ENCODE peak calls at places on chromosomes 4 and X, in nine cellular contexts. One of them, this sample, is unnamed.

GRCh38 chr4:123676550-123677229 is 280.1 kb downstream of the SPRY1 start:
- DNase-seq in hepatocyte: no peak
- DNase-seq in fibroblast of lung: no peak
- DNase-seq in endodermal cell: no peak
- DNase-seq in choroid plexus epithelial cell: no peak
- DNase-seq in IMR-90: no peak
- DNase-seq in DND-41: no peak
- DNase-seq in fibroblast of mammary gland: no peak
- DNase-seq in fibroblast of villous mesenchyme: no peak
- DNase-seq in this sample: no peak

GRCh38 chrX:116204947-116205346 is 34.4 kb downstream of the AGTR2 start:
- DNase-seq in hepatocyte: peak; percentile 17
- DNase-seq in fibroblast of lung: peak; percentile 22
- DNase-seq in endodermal cell: no peak
- DNase-seq in choroid plexus epithelial cell: peak; percentile 31
- DNase-seq in IMR-90: no peak
- DNase-seq in DND-41: no peak
- DNase-seq in fibroblast of mammary gland: peak; percentile 26
- DNase-seq in fibroblast of villous mesenchyme: peak; percentile 14
- DNase-seq in this sample: peak; percentile 30

GRCh38 chr4:78951862-78952472 is 12.7 kb upstream of the PAQR3 start:
- DNase-seq in hepatocyte: peak; percentile 64
- DNase-seq in fibroblast of lung: peak; percentile 60
- DNase-seq in endodermal cell: no peak
- DNase-seq in choroid plexus epithelial cell: peak; percentile 68
- DNase-seq in IMR-90: peak; percentile 45
- DNase-seq in DND-41: peak; percentile 49
- DNase-seq in fibroblast of mammary gland: peak; percentile 60
- DNase-seq in fibroblast of villous mesenchyme: peak; percentile 55
- DNase-seq in this sample: peak; percentile 67

GRCh38 chr4:170025523-170026252 is 507 bp downstream of the MFAP3L start:
- DNase-seq in hepatocyte: peak; percentile 40
- DNase-seq in fibroblast of lung: peak; percentile 15
- DNase-seq in endodermal cell: peak; percentile 67
- DNase-seq in choroid plexus epithelial cell: peak; percentile 16
- DNase-seq in IMR-90: no peak
- DNase-seq in DND-41: no peak
- DNase-seq in fibroblast of mammary gland: peak; percentile 6
- DNase-seq in fibroblast of villous mesenchyme: no peak
- DNase-seq in this sample: peak; percentile 22

GRCh38 chrX:100208076-100208475 is 202.0 kb downstream of the PCDH19 start:
- DNase-seq in hepatocyte: no peak
- DNase-seq in fibroblast of lung: no peak
- DNase-seq in endodermal cell: peak; percentile 49
- DNase-seq in choroid plexus epithelial cell: no peak
- DNase-seq in IMR-90: no peak
- DNase-seq in DND-41: no peak
- DNase-seq in fibroblast of mammary gland: no peak
- DNase-seq in fibroblast of villous mesenchyme: no peak
- DNase-seq in this sample: no peak

GRCh38 chrX:154749856-154750255 is 1.0 kb downstream of the GAB3 start:
- DNase-seq in hepatocyte: no peak
- DNase-seq in fibroblast of lung: no peak
- DNase-seq in endodermal cell: no peak
- DNase-seq in choroid plexus epithelial cell: peak; percentile 30
- DNase-seq in IMR-90: no peak
- DNase-seq in DND-41: peak; percentile 45
- DNase-seq in fibroblast of mammary gland: no peak
- DNase-seq in fibroblast of villous mesenchyme: no peak
- DNase-seq in this sample: peak; percentile 43

GRCh38 chr4:124435276-124435675 is 277.3 kb downstream of the ANKRD50 start:
- DNase-seq in hepatocyte: no peak
- DNase-seq in fibroblast of lung: no peak
- DNase-seq in endodermal cell: no peak
- DNase-seq in choroid plexus epithelial cell: peak; percentile 18
- DNase-seq in IMR-90: no peak
- DNase-seq in DND-41: no peak
- DNase-seq in fibroblast of mammary gland: no peak
- DNase-seq in fibroblast of villous mesenchyme: no peak
- DNase-seq in this sample: peak; percentile 46

GRCh38 chr4:1711055-1711905 is 839 bp downstream of the SLBP start:
- DNase-seq in hepatocyte: peak; percentile 71
- DNase-seq in fibroblast of lung: peak; percentile 55
- DNase-seq in endodermal cell: peak; percentile 75
- DNase-seq in choroid plexus epithelial cell: peak; percentile 76
- DNase-seq in IMR-90: peak; percentile 55
- DNase-seq in DND-41: peak; percentile 50
- DNase-seq in fibroblast of mammary gland: peak; percentile 59
- DNase-seq in fibroblast of villous mesenchyme: peak; percentile 64
- DNase-seq in this sample: peak; percentile 67

GRCh38 chrX:124086411-124086810 is 124.9 kb downstream of the STAG2 start:
- DNase-seq in hepatocyte: no peak
- DNase-seq in fibroblast of lung: no peak
- DNase-seq in endodermal cell: no peak
- DNase-seq in choroid plexus epithelial cell: no peak
- DNase-seq in IMR-90: no peak
- DNase-seq in DND-41: no peak
- DNase-seq in fibroblast of mammary gland: no peak
- DNase-seq in fibroblast of villous mesenchyme: no peak
- DNase-seq in this sample: no peak

GRCh38 chrX:68808686-68809357 is 20.0 kb upstream of the EFNB1 start:
- DNase-seq in hepatocyte: no peak
- DNase-seq in fibroblast of lung: no peak
- DNase-seq in endodermal cell: peak; percentile 68
- DNase-seq in choroid plexus epithelial cell: peak; percentile 31
- DNase-seq in IMR-90: no peak
- DNase-seq in DND-41: no peak
- DNase-seq in fibroblast of mammary gland: peak; percentile 45
- DNase-seq in fibroblast of villous mesenchyme: no peak
- DNase-seq in this sample: peak; percentile 69
- TF ChIP-seq CTCF in hepatocyte: peak; percentile 31
- TF ChIP-seq CTCF in fibroblast of lung: peak; percentile 33
- TF ChIP-seq CTCF in endodermal cell: peak; percentile 64
- TF ChIP-seq CTCF in choroid plexus epithelial cell: peak; percentile 44
- TF ChIP-seq CTCF in IMR-90: peak; percentile 26
- TF ChIP-seq CTCF in DND-41: no peak
- TF ChIP-seq CTCF in fibroblast of mammary gland: peak; percentile 48
- TF ChIP-seq CTCF in fibroblast of villous mesenchyme: peak; percentile 31
- TF ChIP-seq CTCF in this sample: peak; percentile 27

GRCh38 chr4:3300198-3300671 is 7.4 kb downstream of the RGS12 start:
- DNase-seq in hepatocyte: no peak
- DNase-seq in fibroblast of lung: no peak
- DNase-seq in endodermal cell: peak; percentile 67
- DNase-seq in choroid plexus epithelial cell: no peak
- DNase-seq in IMR-90: no peak
- DNase-seq in DND-41: no peak
- DNase-seq in fibroblast of mammary gland: no peak
- DNase-seq in fibroblast of villous mesenchyme: no peak
- DNase-seq in this sample: no peak
- H3K4me3 ChIP-seq in hepatocyte: no peak overlapping the region
- H3K4me3 ChIP-seq in fibroblast of lung: no peak overlapping the region
- H3K4me3 ChIP-seq in endodermal cell: no peak overlapping the region
- H3K4me3 ChIP-seq in choroid plexus epithelial cell: no peak overlapping the region
- H3K4me3 ChIP-seq in IMR-90: no peak overlapping the region
- H3K4me3 ChIP-seq in DND-41: no peak overlapping the region
- H3K4me3 ChIP-seq in fibroblast of mammary gland: no peak overlapping the region
- H3K4me3 ChIP-seq in fibroblast of villous mesenchyme: no peak overlapping the region
- H3K4me3 ChIP-seq in this sample: no peak overlapping the region

DNA sequence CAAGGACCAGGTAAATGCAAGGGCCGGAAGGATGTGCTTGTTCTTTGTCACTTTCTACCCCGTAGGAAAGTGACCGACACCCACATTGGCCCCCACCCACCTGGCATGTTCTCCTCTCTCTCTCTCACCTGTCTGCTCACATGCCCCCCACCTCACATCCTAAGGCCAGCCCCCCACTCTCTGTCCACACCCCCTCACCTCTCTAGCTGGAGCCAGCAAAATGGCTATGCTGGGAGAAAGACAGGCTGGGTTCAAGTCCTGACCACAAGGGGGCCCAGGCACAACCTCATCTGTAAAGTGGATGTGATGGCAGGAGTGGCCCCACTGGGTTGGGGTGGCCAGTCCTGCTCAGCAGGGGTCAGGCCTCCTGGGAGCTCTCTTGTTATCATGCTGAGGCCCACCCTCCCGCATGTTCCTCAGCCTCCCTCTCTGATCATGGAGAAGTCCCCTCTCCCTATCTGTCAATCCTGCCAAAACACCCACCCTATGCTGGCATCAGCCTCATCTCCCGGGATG is 1.7 kb upstream of the PPP2R2C start:
- DNase-seq in hepatocyte: no peak
- DNase-seq in fibroblast of lung: no peak
- DNase-seq in endodermal cell: peak; percentile 82
- DNase-seq in choroid plexus epithelial cell: peak; percentile 22
- DNase-seq in IMR-90: no peak
- DNase-seq in DND-41: no peak
- DNase-seq in fibroblast of mammary gland: no peak
- DNase-seq in fibroblast of villous mesenchyme: no peak
- DNase-seq in this sample: peak; percentile 19
- TF ChIP-seq CTCF in hepatocyte: peak; percentile 4
- TF ChIP-seq CTCF in fibroblast of lung: no peak
- TF ChIP-seq CTCF in endodermal cell: peak; percentile 73
- TF ChIP-seq CTCF in choroid plexus epithelial cell: peak; percentile 45
- TF ChIP-seq CTCF in IMR-90: peak; percentile 9
- TF ChIP-seq CTCF in DND-41: peak; percentile 12
- TF ChIP-seq CTCF in fibroblast of mammary gland: peak; percentile 30
- TF ChIP-seq CTCF in fibroblast of villous mesenchyme: peak; percentile 34
- TF ChIP-seq CTCF in this sample: peak; percentile 28

GRCh38 chrX:6228720-6229119 is at the start of gene NLGN4X:
- DNase-seq in hepatocyte: no peak
- DNase-seq in fibroblast of lung: no peak
- DNase-seq in endodermal cell: peak; percentile 77
- DNase-seq in choroid plexus epithelial cell: no peak
- DNase-seq in IMR-90: no peak
- DNase-seq in DND-41: peak; percentile 82
- DNase-seq in fibroblast of mammary gland: no peak
- DNase-seq in fibroblast of villous mesenchyme: no peak
- DNase-seq in this sample: no peak
- H3K4me3 ChIP-seq in hepatocyte: no peak within 1 kb of the TSS
- H3K4me3 ChIP-seq in fibroblast of lung: no peak within 1 kb of the TSS
- H3K4me3 ChIP-seq in endodermal cell: peak within 1 kb of the TSS; percentile 82
- H3K4me3 ChIP-seq in choroid plexus epithelial cell: no peak within 1 kb of the TSS
- H3K4me3 ChIP-seq in IMR-90: no peak within 1 kb of the TSS
- H3K4me3 ChIP-seq in DND-41: peak within 1 kb of the TSS; percentile 76
- H3K4me3 ChIP-seq in fibroblast of mammary gland: no peak within 1 kb of the TSS
- H3K4me3 ChIP-seq in fibroblast of villous mesenchyme: no peak within 1 kb of the TSS
- H3K4me3 ChIP-seq in this sample: no peak within 1 kb of the TSS

DNA sequence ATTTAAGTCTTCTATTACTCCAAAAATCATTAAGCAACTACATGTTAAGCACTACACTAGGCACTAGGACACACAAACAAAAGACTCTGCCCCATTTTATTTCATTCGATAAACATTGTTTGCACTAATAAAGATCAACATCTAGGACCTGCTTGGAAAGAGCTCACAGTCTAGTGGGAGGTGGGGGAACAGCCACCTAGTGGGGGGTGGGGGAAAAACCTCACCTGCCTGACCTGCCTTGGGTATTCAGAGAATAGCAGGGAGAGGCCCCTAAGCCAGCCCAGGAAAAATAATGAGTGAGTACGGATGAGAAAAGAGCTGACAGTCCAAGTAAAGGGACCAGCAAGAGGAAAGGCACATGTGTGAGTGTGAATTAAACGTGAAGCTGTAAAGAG is 52.2 kb downstream of the PRDM5 start:
- DNase-seq in hepatocyte: no peak
- DNase-seq in fibroblast of lung: no peak
- DNase-seq in endodermal cell: peak; percentile 87
- DNase-seq in choroid plexus epithelial cell: no peak
- DNase-seq in IMR-90: no peak
- DNase-seq in DND-41: peak; percentile 7
- DNase-seq in fibroblast of mammary gland: no peak
- DNase-seq in fibroblast of villous mesenchyme: no peak
- DNase-seq in this sample: no peak
- TF ChIP-seq CTCF in hepatocyte: no peak
- TF ChIP-seq CTCF in fibroblast of lung: no peak
- TF ChIP-seq CTCF in endodermal cell: peak; percentile 77
- TF ChIP-seq CTCF in choroid plexus epithelial cell: no peak
- TF ChIP-seq CTCF in IMR-90: no peak
- TF ChIP-seq CTCF in DND-41: no peak
- TF ChIP-seq CTCF in fibroblast of mammary gland: no peak
- TF ChIP-seq CTCF in fibroblast of villous mesenchyme: peak; percentile 9
- TF ChIP-seq CTCF in this sample: peak; percentile 1

GRCh38 chr4:183097251-183098079 is 1.6 kb upstream of the WWC2 start:
- DNase-seq in hepatocyte: no peak
- DNase-seq in fibroblast of lung: peak; percentile 25
- DNase-seq in endodermal cell: peak; percentile 85
- DNase-seq in choroid plexus epithelial cell: peak; percentile 54
- DNase-seq in IMR-90: no peak
- DNase-seq in DND-41: no peak
- DNase-seq in fibroblast of mammary gland: peak; percentile 11
- DNase-seq in fibroblast of villous mesenchyme: no peak
- DNase-seq in this sample: no peak
- H3K4me3 ChIP-seq in hepatocyte: peak overlapping the region; percentile 54
- H3K4me3 ChIP-seq in fibroblast of lung: peak overlapping the region; percentile 89
- H3K4me3 ChIP-seq in endodermal cell: peak overlapping the region; percentile 97
- H3K4me3 ChIP-seq in choroid plexus epithelial cell: peak overlapping the region; percentile 84
- H3K4me3 ChIP-seq in IMR-90: peak overlapping the region; percentile 90
- H3K4me3 ChIP-seq in DND-41: no peak overlapping the region
- H3K4me3 ChIP-seq in fibroblast of mammary gland: peak overlapping the region; percentile 71
- H3K4me3 ChIP-seq in fibroblast of villous mesenchyme: peak overlapping the region; percentile 91
- H3K4me3 ChIP-seq in this sample: peak overlapping the region; percentile 87

GRCh38 chr4:122531038-122531437 is 74.5 kb upstream of the IL2 start:
- DNase-seq in hepatocyte: no peak
- DNase-seq in fibroblast of lung: no peak
- DNase-seq in endodermal cell: no peak
- DNase-seq in choroid plexus epithelial cell: no peak
- DNase-seq in IMR-90: no peak
- DNase-seq in DND-41: no peak
- DNase-seq in fibroblast of mammary gland: no peak
- DNase-seq in fibroblast of villous mesenchyme: no peak
- DNase-seq in this sample: no peak
- TF ChIP-seq CTCF in hepatocyte: no peak
- TF ChIP-seq CTCF in fibroblast of lung: no peak
- TF ChIP-seq CTCF in endodermal cell: no peak
- TF ChIP-seq CTCF in choroid plexus epithelial cell: no peak
- TF ChIP-seq CTCF in IMR-90: no peak
- TF ChIP-seq CTCF in DND-41: no peak
- TF ChIP-seq CTCF in fibroblast of mammary gland: no peak
- TF ChIP-seq CTCF in fibroblast of villous mesenchyme: no peak
- TF ChIP-seq CTCF in this sample: no peak

This sample was measured in cardiac fibroblast.